ENCODE peak calls at places on chromosomes 13 and 19, in nine cellular contexts. T is neural progenitor cell, V is lower lobe of right lung, G is right lobe of liver, U is adrenal gland, X is gastrocnemius medialis, R is tibial nerve, D is fibroblast of lung, O is body of pancreas. C is an unnamed sample.
A peak's percentile ranks its signal among the peaks of the same experiment; 100 is the strongest.

GRCh38 chr13:51549050-51549449 is 35.2 kb upstream of the WDFY2 start:
- DNase-seq in T (no peak), V (peak; percentile 65), G (no peak), U (no peak), X (no peak), R (no peak), D (no peak), O (peak; percentile 45), C (no peak)

GRCh38 chr13:47188802-47189201 is 291.9 kb upstream of the HTR2A start:
- DNase-seq in T (no peak), V (no peak), G (no peak), U (no peak), X (no peak), R (no peak), D (peak; percentile 48), O (no peak), C (no peak)

GRCh38 chr13:47213057-47213456 is 316.2 kb upstream of the HTR2A start:
- DNase-seq in T (no peak), V (no peak), G (no peak), U (no peak), X (no peak), R (no peak), D (no peak), O (no peak), C (no peak)

GRCh38 chr13:29674532-29674931 is 79.0 kb upstream of the SLC7A1 start:
- DNase-seq in T (no peak), V (no peak), G (no peak), U (no peak), X (no peak), R (no peak), D (peak; percentile 8), O (no peak), C (no peak)

GRCh38 chr13:98456423-98456845 is 120.5 kb downstream of the STK24 start:
- DNase-seq in T (no peak), V (no peak), G (no peak), U (no peak), X (no peak), R (no peak), D (no peak), O (no peak), C (no peak)

GRCh38 chr19:41527079-41527478 is 48.9 kb upstream of the CEACAM21 start:
- DNase-seq in T (no peak), V (no peak), G (no peak), U (no peak), X (no peak), R (no peak), D (no peak), O (no peak), C (no peak)

GRCh38 chr13:98239156-98240076 is 62.3 kb upstream of the RNF113B start:
- DNase-seq in T (no peak), V (no peak), G (no peak), U (no peak), X (no peak), R (no peak), D (no peak), O (no peak), C (no peak)

GRCh38 chr13:112247471-112248405 is 128.4 kb upstream of the SPACA7 start:
- DNase-seq in T (no peak), V (no peak), G (peak; percentile 84), U (no peak), X (no peak), R (no peak), D (no peak), O (no peak), C (no peak)

GRCh38 chr13:75864718-75865117 is 228.6 kb downstream of the LMO7 start:
- DNase-seq in T (no peak), V (no peak), G (no peak), U (no peak), X (no peak), R (no peak), D (peak; percentile 91), O (no peak), C (peak; percentile 24)

GRCh38 chr19:3028305-3029069 is 593 bp downstream of the TLE2 start:
- DNase-seq in T (peak; percentile 24), V (no peak), G (no peak), U (no peak), X (no peak), R (no peak), D (no peak), O (peak; percentile 47), C (no peak)

GRCh38 chr13:32311188-32311897 is 3.8 kb downstream of the ZAR1L start:
- DNase-seq in T (no peak), V (no peak), G (no peak), U (no peak), X (no peak), R (no peak), D (no peak), O (no peak), C (no peak)

GRCh38 chr13:32309312-32309711 is 5.9 kb downstream of the ZAR1L start:
- DNase-seq in T (no peak), V (no peak), G (no peak), U (no peak), X (no peak), R (no peak), D (peak; percentile 2), O (no peak), C (no peak)

GRCh38 chr13:32305646-32306045 is 9.5 kb downstream of the ZAR1L start:
- DNase-seq in T (no peak), V (no peak), G (no peak), U (no peak), X (no peak), R (no peak), D (no peak), O (no peak), C (no peak)

GRCh38 chr13:32314271-32314967 is 744 bp downstream of the ZAR1L start:
- DNase-seq in T (no peak), V (peak; percentile 85), G (peak; percentile 57), U (peak; percentile 45), X (peak; percentile 8), R (peak; percentile 15), D (no peak), O (no peak), C (no peak)

DNA sequence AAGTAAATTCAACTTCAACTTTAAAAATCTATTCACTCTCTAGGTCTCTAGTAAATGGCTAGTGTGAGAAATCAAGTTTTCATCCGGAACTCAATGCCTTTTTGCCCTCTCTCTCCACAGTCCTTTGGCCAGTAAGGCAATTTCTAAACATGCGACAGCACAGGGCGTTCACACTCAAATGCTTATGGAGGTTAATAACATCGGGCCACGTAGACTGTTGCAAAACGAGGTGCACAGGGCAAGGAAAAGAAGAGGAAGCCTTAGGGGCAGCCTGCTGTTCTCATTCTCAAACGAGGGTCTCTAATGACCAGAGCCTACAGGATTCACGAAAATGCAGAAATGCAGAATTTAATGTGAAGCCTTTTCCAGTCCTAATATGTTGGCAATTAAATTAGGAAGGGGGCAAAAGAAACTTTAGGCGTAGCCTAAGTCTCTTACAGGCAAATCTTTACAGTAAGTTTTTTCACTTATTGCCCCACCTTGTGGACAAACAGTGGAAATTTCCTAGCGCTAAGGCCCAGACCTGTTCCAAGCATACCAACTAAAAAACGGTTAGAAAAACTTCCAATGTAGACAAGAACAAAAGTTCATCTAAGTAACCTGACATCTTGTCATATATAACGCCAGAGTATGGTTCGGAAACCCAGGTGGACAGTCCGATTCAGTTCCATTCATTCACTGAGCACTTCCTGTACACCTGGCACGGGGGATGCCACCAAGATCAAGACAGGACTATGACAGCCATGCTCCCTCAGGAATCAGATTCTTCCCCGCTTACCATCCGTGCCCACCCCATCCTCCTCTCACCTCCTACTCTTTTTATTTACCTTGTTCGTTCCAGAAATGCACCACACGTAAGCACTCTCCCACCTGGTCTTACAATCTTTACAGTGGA is 5.1 kb downstream of the ZAR1L start:
- DNase-seq in T (peak; percentile 63), V (no peak), G (peak; percentile 62), U (no peak), X (peak; percentile 2), R (no peak), D (peak; percentile 83), O (no peak), C (peak; percentile 43)
- H3K4me3 ChIP-seq in T (no peak overlapping the region), V (peak overlapping the region; percentile 39), G (peak overlapping the region; percentile 33), U (no peak overlapping the region), X (no peak overlapping the region), R (no peak overlapping the region), D (peak overlapping the region; percentile 22), O (no peak overlapping the region), C (no peak overlapping the region)

GRCh38 chr19:16330368-16330801 is 5.8 kb downstream of the KLF2 start:
- DNase-seq in T (no peak), V (peak; percentile 85), G (peak; percentile 64), U (peak; percentile 84), X (peak; percentile 43), R (no peak), D (peak; percentile 73), O (peak; percentile 66), C (peak; percentile 92)
- H3K27ac ChIP-seq in T (no peak overlapping the region), V (peak overlapping the region; percentile 98), G (no peak overlapping the region), U (no peak overlapping the region), X (peak overlapping the region; percentile 42), R (peak overlapping the region; percentile 64), D (peak overlapping the region; percentile 14), O (no peak overlapping the region), C (peak overlapping the region; percentile 36)

DNA sequence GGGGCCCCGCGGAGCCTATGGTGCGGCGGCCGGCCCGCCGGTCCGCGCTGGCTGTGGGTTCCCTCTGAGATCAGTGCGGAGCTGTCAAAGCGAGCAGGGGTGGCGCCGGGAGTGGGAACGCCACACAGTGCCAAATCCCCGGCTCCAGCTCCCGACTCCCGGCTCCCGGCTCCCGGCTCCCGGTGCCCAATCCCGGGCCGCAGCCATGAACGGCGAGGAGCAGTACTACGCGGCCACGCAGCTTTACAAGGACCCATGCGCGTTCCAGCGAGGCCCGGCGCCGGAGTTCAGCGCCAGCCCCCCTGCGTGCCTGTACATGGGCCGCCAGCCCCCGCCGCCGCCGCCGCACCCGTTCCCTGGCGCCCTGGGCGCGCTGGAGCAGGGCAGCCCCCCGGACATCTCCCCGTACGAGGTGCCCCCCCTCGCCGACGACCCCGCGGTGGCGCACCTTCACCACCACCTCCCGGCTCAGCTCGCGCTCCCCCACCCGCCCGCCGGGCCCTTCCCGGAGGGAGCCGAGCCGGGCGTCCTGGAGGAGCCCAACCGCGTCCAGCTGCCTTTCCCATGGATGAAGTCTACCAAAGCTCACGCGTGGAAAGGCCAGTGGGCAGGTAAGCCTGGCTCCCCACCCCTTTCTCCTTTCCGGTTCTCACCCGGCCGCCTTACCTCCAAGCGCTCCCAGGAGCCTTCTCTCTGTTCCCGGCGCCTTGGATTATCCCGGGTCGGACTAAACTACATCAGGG is at the start of gene PDX1:
- DNase-seq in T (peak; percentile 82), V (no peak), G (peak; percentile 76), U (peak; percentile 15), X (no peak), R (no peak), D (no peak), O (peak; percentile 91), C (no peak)
- H3K27me3 ChIP-seq in T (peaks cover 100% of the 10 kb centered on the region), V (peaks cover 100% of the 10 kb centered on the region), G (peaks cover 44% of the 10 kb centered on the region), U (peaks cover 98% of the 10 kb centered on the region), X (peaks cover 97% of the 10 kb centered on the region), R (peaks cover 100% of the 10 kb centered on the region), D (peaks cover 78% of the 10 kb centered on the region), O (no peaks in the 10 kb centered on the region), C (peaks cover 97% of the 10 kb centered on the region)

DNA sequence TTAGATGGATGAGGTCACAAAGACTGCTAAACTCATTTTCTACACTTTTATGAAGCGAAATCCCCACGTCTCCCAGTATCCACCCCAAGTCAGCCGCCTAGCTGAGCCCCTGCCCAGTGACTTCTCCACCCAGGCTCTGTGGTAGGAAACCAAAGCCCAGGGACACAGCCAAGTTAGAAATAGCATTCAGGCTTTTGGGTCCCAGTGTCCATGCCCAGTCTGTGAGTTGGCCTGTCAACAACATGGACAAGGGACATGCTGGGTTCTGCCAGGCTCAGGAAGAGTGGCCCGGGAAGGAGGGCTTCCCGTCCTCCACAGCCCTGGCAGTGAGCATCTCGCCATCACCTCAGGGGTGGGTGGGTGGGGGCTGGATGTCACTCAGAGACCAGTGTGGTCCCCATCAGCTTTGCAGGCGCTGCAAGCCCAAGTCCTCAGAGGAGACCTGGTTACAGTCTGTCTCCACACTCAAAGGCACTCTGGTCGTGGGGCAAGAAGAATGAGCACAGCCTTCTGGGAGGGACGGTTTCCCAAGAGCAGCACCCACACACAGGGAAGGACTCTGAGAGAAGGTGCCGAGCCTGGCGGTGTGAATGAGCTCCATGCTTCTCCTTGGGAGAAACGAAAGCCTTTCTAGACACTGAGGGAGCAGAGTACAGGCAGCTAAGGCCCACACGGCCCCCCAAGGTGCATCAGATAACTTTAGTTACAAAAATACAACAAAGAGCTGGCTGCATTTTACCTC is 473.8 kb downstream of the FOXO1 start:
- DNase-seq in T (no peak), V (no peak), G (no peak), U (no peak), X (no peak), R (no peak), D (no peak), O (no peak), C (no peak)
- H3K4me3 ChIP-seq in T (no peak overlapping the region), V (no peak overlapping the region), G (no peak overlapping the region), U (no peak overlapping the region), X (no peak overlapping the region), R (no peak overlapping the region), D (no peak overlapping the region), O (no peak overlapping the region), C (no peak overlapping the region)

C was measured in brain microvascular endothelial cell.